ENCODE peak calls at places on chromosomes 2 and 18, in nine cellular contexts. R is GDM1, M is DMS153, D is HFFc6, F is KBM-7, L is NB4, H is NCI-H2081, Y is prostate gland, J is posterior cingulate gyrus. Q is an unnamed sample.

GRCh38 chr2:127451981-127452380 is 33.8 kb downstream of the PROC start:
- DNase-seq in H (no peak), J (no peak), Y (no peak), F (no peak), M (no peak), R (no peak), L (no peak), D (no peak), Q (no peak)

GRCh38 chr2:231321556-231322334 is 73.8 kb upstream of the B3GNT7 start:
- DNase-seq in Y (no peak), F (peak), L (peak), J (no peak), M (no peak), R (peak), H (no peak), D (no peak), Q (no peak)

GRCh38 chr2:105568323-105568610 is 169.4 kb upstream of the FHL2 start:
- DNase-seq in D (no peak), M (no peak), F (no peak), R (no peak), Y (no peak), H (no peak), L (no peak), J (no peak), Q (no peak)

GRCh38 chr2:121502246-121502645 is 28.4 kb upstream of the RNU4ATAC start:
- DNase-seq in L (no peak), H (no peak), R (no peak), D (peak), F (no peak), M (no peak), J (no peak), Y (no peak), Q (no peak)

GRCh38 chr2:138267161-138267901 is 234.2 kb upstream of the SPOPL start:
- DNase-seq in Y (no peak), R (no peak), L (no peak), F (no peak), M (no peak), H (no peak), J (no peak), D (peak), Q (no peak)

GRCh38 chr2:165203689-165204559 is at the start of gene SCN3A:
- DNase-seq in R (peak), J (peak), L (peak), H (peak), D (peak), M (peak), Y (no peak), F (peak), Q (peak)

GRCh38 chr2:231397928-231398294 is 2.4 kb downstream of the B3GNT7 start:
- DNase-seq in R (no peak), F (no peak), Y (no peak), M (no peak), J (no peak), H (no peak), D (no peak), L (no peak), Q (no peak)

GRCh38 chr2:189570565-189570964 is 10.0 kb downstream of the SLC40A1 start:
- DNase-seq in J (no peak), D (peak), Y (no peak), L (no peak), H (no peak), M (no peak), R (no peak), F (no peak), Q (no peak)

GRCh38 chr2:32484907-32485306 is 128.1 kb downstream of the BIRC6 start:
- DNase-seq in D (peak), F (peak), L (peak), H (no peak), Y (no peak), M (no peak), R (no peak), J (no peak), Q (peak)

GRCh38 chr2:231709981-231710750 is 1.8 kb downstream of the PTMA start:
- DNase-seq in L (peak), D (peak), Y (peak), R (peak), M (peak), J (peak), H (peak), F (peak), Q (peak)

GRCh38 chr18:58661423-58661822 is 9.8 kb upstream of the MALT1 start:
- DNase-seq in F (no peak), H (no peak), L (no peak), J (no peak), M (no peak), Y (no peak), R (no peak), D (no peak), Q (no peak)

GRCh38 chr2:28717339-28717758 is 34.3 kb upstream of the PPP1CB start:
- DNase-seq in M (peak), H (no peak), F (peak), L (peak), Y (no peak), D (peak), J (no peak), R (peak), Q (peak)

GRCh38 chr2:10830203-10830602 is 17.6 kb upstream of the PDIA6 start:
- DNase-seq in F (no peak), R (no peak), M (no peak), J (no peak), L (no peak), H (no peak), Y (no peak), D (no peak), Q (no peak)

GRCh38 chr2:185318271-185318724 is 420.3 kb upstream of the FSIP2 start:
- DNase-seq in Y (no peak), H (no peak), J (no peak), F (no peak), R (no peak), D (no peak), M (no peak), L (no peak), Q (no peak)

GRCh38 chr2:152730591-152731333 is 12.3 kb downstream of the ARL6IP6 start:
- DNase-seq in J (no peak), H (no peak), D (no peak), Y (peak), R (no peak), M (no peak), L (peak), F (peak), Q (no peak)

GRCh38 chr18:26804474-26804873 is 61.0 kb downstream of the AQP4 start:
- DNase-seq in Y (no peak), H (peak), L (peak), F (no peak), M (no peak), J (peak), D (no peak), R (no peak), Q (peak)

GRCh38 chr2:235002198-235003095 is 50.6 kb downstream of the SH3BP4 start:
- DNase-seq in H (no peak), Y (no peak), J (no peak), M (no peak), F (peak), R (no peak), L (peak), D (no peak), Q (peak)

GRCh38 chr2:239246723-239247122 is 154.1 kb downstream of the HDAC4 start:
- DNase-seq in Y (no peak), F (no peak), L (no peak), M (peak), R (no peak), D (no peak), J (no peak), H (peak), Q (peak)

GRCh38 chr18:24846133-24846532 is 385.7 kb downstream of the HRH4 start:
- DNase-seq in L (peak), J (no peak), R (peak), Y (no peak), H (no peak), F (peak), M (no peak), D (no peak), Q (no peak)

GRCh38 chr2:240462073-240462703 is 26.7 kb downstream of the GPC1 start:
- DNase-seq in H (no peak), J (no peak), R (no peak), M (no peak), L (no peak), Y (peak), D (no peak), F (no peak), Q (no peak)

GRCh38 chr2:14492920-14493503 is 139.5 kb upstream of the LRATD1 start:
- DNase-seq in J (no peak), H (no peak), M (peak), Y (peak), L (no peak), R (no peak), F (no peak), D (peak), Q (no peak)

GRCh38 chr2:137123241-137123640 is 357.9 kb downstream of the THSD7B start:
- DNase-seq in D (peak), J (no peak), Y (no peak), M (no peak), H (no peak), R (no peak), L (no peak), F (no peak), Q (no peak)

GRCh38 chr2:214989187-214989586 is 149.2 kb downstream of the ABCA12 start:
- DNase-seq in J (no peak), R (no peak), M (no peak), F (no peak), L (no peak), D (no peak), Y (no peak), H (no peak), Q (no peak)

GRCh38 chr2:232331071-232331470 is 47.5 kb upstream of the ALPP start:
- DNase-seq in F (no peak), J (no peak), M (no peak), H (no peak), Y (no peak), R (no peak), L (no peak), D (no peak), Q (no peak)

GRCh38 chr2:15287447-15288184 is 273.5 kb downstream of the NBAS start:
- DNase-seq in J (no peak), L (no peak), D (no peak), R (no peak), F (no peak), H (no peak), Y (no peak), M (no peak), Q (no peak)

GRCh38 chr2:159111346-159111922 is 143.0 kb downstream of the TANC1 start:
- DNase-seq in D (no peak), Y (no peak), J (peak), F (no peak), M (no peak), R (no peak), L (no peak), H (no peak), Q (no peak)

GRCh38 chr2:101958071-101958470 is 33.7 kb upstream of the IL1R2 start:
- DNase-seq in D (no peak), H (no peak), J (no peak), L (peak), M (no peak), R (no peak), Y (no peak), F (no peak), Q (no peak)

GRCh38 chr2:75515584-75516368 is 45.0 kb downstream of the EVA1A start:
- DNase-seq in M (no peak), R (no peak), D (no peak), J (no peak), L (no peak), F (no peak), Y (no peak), H (no peak), Q (no peak)

GRCh38 chr2:70627499-70627898 is 73.9 kb upstream of the TGFA start:
- DNase-seq in D (no peak), H (peak), R (no peak), F (no peak), L (no peak), J (no peak), M (peak), Y (no peak), Q (no peak)

GRCh38 chr2:64550042-64550441 is 25.9 kb downstream of the AFTPH start:
- DNase-seq in M (no peak), H (no peak), F (no peak), Y (no peak), R (no peak), L (no peak), J (no peak), D (no peak), Q (no peak)

GRCh38 chr2:1892529-1893250 is 148.4 kb upstream of the PXDN start:
- DNase-seq in F (no peak), J (no peak), L (no peak), D (no peak), Y (no peak), H (no peak), M (no peak), R (no peak), Q (no peak)

GRCh38 chr2:8332646-8333045 is 349.2 kb upstream of the ID2 start:
- DNase-seq in L (no peak), F (no peak), R (no peak), J (no peak), Y (no peak), H (no peak), D (no peak), M (no peak), Q (no peak)

GRCh38 chr18:29586210-29586609 is 1409.3 kb upstream of the CDH2 start:
- DNase-seq in D (no peak), M (no peak), H (no peak), Y (no peak), F (no peak), L (no peak), J (no peak), R (no peak), Q (no peak)

Q was measured in body of pancreas.